ENCODE peak calls at places on chromosomes 16 and 17, in five cellular contexts. N, K, W, D and V are unnamed samples.

GRCh38 chr17:81486174-81486810 is 26.3 kb downstream of the ACTG1 start:
- DNase-seq in D (no peak), N (no peak), K (no peak), W (no peak), V (no peak)

GRCh38 chr17:57499648-57500049 is 243.3 kb downstream of the MSI2 start:
- DNase-seq in W (no peak), D (no peak), K (no peak), N (no peak), V (no peak)

GRCh38 chr17:81890447-81891302 is 711 bp downstream of the ALYREF start:
- DNase-seq in D (no peak), W (no peak), N (no peak), K (no peak), V (no peak)

GRCh38 chr16:14302031-14302398 is 230.9 kb downstream of the MRTFB start:
- DNase-seq in W (no peak), D (peak), K (no peak), N (peak), V (peak)

GRCh38 chr16:15682105-15682570 is 32.1 kb downstream of the NDE1 start:
- DNase-seq in K (peak), W (no peak), D (peak), N (no peak), V (peak)

GRCh38 chr16:19542138-19542821 is 13.2 kb upstream of the VPS35L start:
- DNase-seq in W (no peak), N (peak), K (no peak), D (no peak), V (no peak)

GRCh38 chr17:81162491-81162890 is 2.8 kb upstream of the PVALEF start:
- DNase-seq in D (no peak), W (no peak), K (no peak), N (no peak), V (no peak)

GRCh38 chr16:22124583-22125284 is 32.4 kb downstream of the VWA3A start:
- DNase-seq in W (no peak), D (no peak), N (no peak), K (no peak), V (no peak)

GRCh38 chr16:72721981-72722380 is 325.9 kb downstream of the ZFHX3 start:
- DNase-seq in D (no peak), N (no peak), K (no peak), W (no peak), V (no peak)

GRCh38 chr16:30567160-30567990 is 4.1 kb downstream of the ZNF688 start:
- DNase-seq in W (no peak), D (peak), K (no peak), N (no peak), V (peak)

GRCh38 chr17:62562656-62563055 is 64.8 kb upstream of the MRC2 start:
- DNase-seq in D (peak), K (peak), N (peak), W (no peak), V (no peak)

GRCh38 chr17:34126496-34126895 is 128.6 kb upstream of the CCL2 start:
- DNase-seq in D (no peak), W (no peak), N (no peak), K (no peak), V (no peak)

GRCh38 chr16:58732545-58733247 is 1.4 kb downstream of the GOT2 start:
- DNase-seq in D (peak), N (no peak), K (no peak), W (no peak), V (peak)

GRCh38 chr17:8188408-8188839 is 1.6 kb downstream of the BORCS6 start:
- DNase-seq in D (no peak), W (no peak), K (no peak), N (no peak), V (no peak)

GRCh38 chr17:40086150-40087044 is 14.0 kb downstream of the NR1D1 start:
- DNase-seq in N (no peak), W (peak), D (peak), K (no peak), V (no peak)

GRCh38 chr16:3106205-3106928 is 6.0 kb upstream of the ZNF205 start:
- DNase-seq in D (peak), W (peak), N (peak), K (peak), V (peak)

GRCh38 chr17:10275418-10275817 is 77.0 kb upstream of the GAS7 start:
- DNase-seq in K (no peak), N (no peak), D (no peak), W (no peak), V (no peak)

GRCh38 chr16:23491490-23492391 is 18.6 kb downstream of the GGA2 start:
- DNase-seq in W (no peak), D (peak), N (no peak), K (no peak), V (peak)

GRCh38 chr17:4417129-4417667 is 16.5 kb upstream of the SPNS3 start:
- DNase-seq in W (no peak), N (no peak), D (no peak), K (no peak), V (no peak)

GRCh38 chr17:81722184-81723120 is 10.4 kb downstream of the SLC25A10 start:
- DNase-seq in K (no peak), D (peak), N (peak), W (no peak), V (no peak)

GRCh38 chr17:65191805-65192740 is 54.9 kb downstream of the RGS9 start:
- DNase-seq in N (no peak), W (no peak), D (peak), K (no peak), V (peak)

GRCh38 chr17:83173997-83174858 is 94.8 kb downstream of the METRNL start:
- DNase-seq in N (peak), W (no peak), K (no peak), D (peak), V (no peak)

GRCh38 chr16:84924339-84925091 is 86.8 kb downstream of the ZDHHC7 start:
- DNase-seq in W (no peak), N (peak), D (no peak), K (no peak), V (no peak)

GRCh38 chr16:27463741-27464662 is 62.0 kb downstream of the IL21R start:
- DNase-seq in K (no peak), N (no peak), D (no peak), W (peak), V (no peak)

GRCh38 chr16:4533490-4533889 is 5.1 kb downstream of the CDIP1 start:
- DNase-seq in N (no peak), D (no peak), K (no peak), W (no peak), V (no peak)

GRCh38 chr16:79006762-79007161 is 593.8 kb downstream of the MAF start:
- DNase-seq in N (no peak), W (no peak), K (no peak), D (no peak), V (no peak)

GRCh38 chr17:34651267-34651955 is 72.0 kb downstream of the TMEM132E start:
- DNase-seq in K (no peak), W (no peak), N (no peak), D (no peak), V (no peak)

GRCh38 chr16:69821844-69822173 is 59.7 kb downstream of the WWP2 start:
- DNase-seq in K (no peak), W (no peak), D (no peak), N (no peak), V (no peak)

GRCh38 chr17:81741594-81742452 is 29.7 kb downstream of the SLC25A10 start:
- DNase-seq in N (no peak), K (no peak), D (no peak), W (no peak), V (no peak)

GRCh38 chr16:27222499-27223225 is 19.3 kb downstream of the KDM8 start:
- DNase-seq in N (no peak), K (no peak), W (no peak), D (peak), V (no peak)

GRCh38 chr17:79840204-79840988 is 1.2 kb upstream of the CBX4 start:
- DNase-seq in K (no peak), N (peak), W (no peak), D (no peak), V (no peak)

GRCh38 chr16:27792486-27793275 is 242.7 kb downstream of the KATNIP start:
- DNase-seq in W (no peak), K (no peak), N (no peak), D (no peak), V (no peak)

GRCh38 chr16:677306-678190 is 2.1 kb downstream of the RHBDL1 start:
- DNase-seq in W (no peak), K (no peak), N (no peak), D (no peak), V (no peak)

GRCh38 chr16:73323880-73324279 is 276.0 kb upstream of the ZFHX3 start:
- DNase-seq in K (no peak), W (no peak), N (no peak), D (no peak), V (no peak)

GRCh38 chr17:65079489-65079900 is 23.0 kb upstream of the GNA13 start:
- DNase-seq in D (no peak), K (no peak), N (no peak), W (no peak), V (no peak)

GRCh38 chr17:46942441-46943217 is 19.7 kb downstream of the GOSR2 start:
- DNase-seq in N (peak), D (peak), K (peak), W (peak), V (peak)

GRCh38 chr16:10589106-10589505 is 8.7 kb upstream of the EMP2 start:
- DNase-seq in D (peak), K (no peak), N (no peak), W (no peak), V (no peak)
- TF ChIP-seq CTCF in D (no peak), K (no peak), N (no peak), W (no peak), V (no peak)

DNA sequence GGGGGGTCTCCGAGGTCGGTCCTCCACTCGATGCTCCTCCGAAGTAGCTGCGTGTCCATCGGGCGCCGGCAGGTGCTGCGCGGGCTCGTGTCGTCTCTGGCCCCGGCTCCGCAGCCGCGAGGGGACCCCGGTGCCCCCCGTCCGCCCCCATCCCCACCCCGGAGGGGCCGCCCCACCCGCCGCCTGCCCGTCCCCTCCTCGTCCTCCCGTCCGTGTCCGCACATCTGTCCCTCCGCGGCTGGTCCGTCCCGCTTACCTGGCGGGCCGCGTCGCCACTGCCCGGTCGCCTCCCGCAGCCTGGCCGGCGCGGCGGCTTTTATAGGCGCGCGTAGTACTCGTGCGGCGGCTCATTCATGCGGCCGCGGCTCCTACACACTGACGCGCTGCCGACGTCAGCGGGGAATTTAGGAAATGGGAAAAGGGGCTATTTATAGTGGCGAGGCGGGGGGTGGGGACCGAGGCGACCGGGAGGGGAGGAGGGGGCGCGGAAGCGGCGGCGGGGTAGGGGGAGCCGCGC is 4.0 kb upstream of the HIC1 start:
- DNase-seq in N (no peak), D (peak), W (no peak), K (no peak), V (no peak)
- H3K27ac ChIP-seq in N (no peak), D (no peak), W (no peak), K (no peak), V (no peak)

GRCh38 chr17:55325405-55325804 is 60.6 kb downstream of the HLF start:
- DNase-seq in N (no peak), D (no peak), W (no peak), K (no peak), V (no peak)

GRCh38 chr17:55322451-55322985 is 57.8 kb downstream of the HLF start:
- DNase-seq in N (no peak), W (no peak), K (no peak), D (no peak), V (no peak)

GRCh38 chr17:55323518-55324295 is 58.9 kb downstream of the HLF start:
- DNase-seq in W (no peak), D (no peak), N (no peak), K (no peak), V (no peak)

GRCh38 chr17:55326030-55326429 is 61.3 kb downstream of the HLF start:
- DNase-seq in N (no peak), D (no peak), K (no peak), W (no peak), V (no peak)

GRCh38 chr17:55324296-55324978 is 59.7 kb downstream of the HLF start:
- DNase-seq in N (no peak), W (no peak), K (no peak), D (no peak), V (no peak)
- TF ChIP-seq CTCF in N (no peak), W (no peak), K (no peak), D (peak), V (no peak)

DNA sequence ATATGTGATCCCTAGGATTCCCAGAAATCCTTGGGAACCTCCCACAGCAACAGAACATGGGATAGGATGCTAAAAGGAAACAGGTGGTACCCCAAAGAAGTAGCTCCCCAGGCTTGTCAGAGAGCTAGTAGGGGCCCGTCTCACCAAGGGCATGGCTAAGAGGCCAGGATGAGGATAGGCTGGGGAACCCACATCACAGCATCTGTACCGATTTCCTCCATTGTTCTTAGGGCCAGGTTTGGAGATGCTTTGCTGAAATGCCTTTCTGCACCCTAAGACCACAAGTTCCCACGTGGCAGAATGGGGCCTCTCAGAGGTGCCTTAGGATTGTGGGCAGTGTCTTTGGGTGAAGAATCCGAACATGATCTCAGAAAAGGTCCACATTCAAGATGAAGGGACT is 169.5 kb downstream of the HS3ST3B1 start:
- DNase-seq in K (no peak), D (no peak), N (no peak), W (no peak), V (no peak)
- H3K27ac ChIP-seq in K (peak), D (no peak), N (no peak), W (no peak), V (no peak)